ENCODE peak calls at places on chromosomes 12 and 14, in eight cellular contexts. One of them, this sample, is unnamed.

GRCh38 chr14:26163761-26164160 is 434.1 kb downstream of the NOVA1 start:
- DNase-seq in Daoy: peak; percentile 5
- DNase-seq in AG04450: no peak
- DNase-seq in MG63: no peak
- DNase-seq in colonic mucosa: no peak
- DNase-seq in Calu3: no peak
- DNase-seq in amniotic stem cell: no peak
- DNase-seq in effector memory CD4-positive, alpha-beta T cell: no peak
- DNase-seq in this sample: peak; percentile 52

GRCh38 chr14:21978184-21978998 is 304.8 kb upstream of the OR4E1 start:
- DNase-seq in Daoy: peak; percentile 66
- DNase-seq in AG04450: no peak
- DNase-seq in MG63: no peak
- DNase-seq in colonic mucosa: peak; percentile 34
- DNase-seq in Calu3: peak; percentile 59
- DNase-seq in amniotic stem cell: no peak
- DNase-seq in effector memory CD4-positive, alpha-beta T cell: no peak
- DNase-seq in this sample: no peak

GRCh38 chr12:104720346-104721064 is 237.6 kb downstream of the SLC41A2 start:
- DNase-seq in Daoy: no peak
- DNase-seq in AG04450: peak; percentile 13
- DNase-seq in MG63: no peak
- DNase-seq in colonic mucosa: peak; percentile 37
- DNase-seq in Calu3: no peak
- DNase-seq in amniotic stem cell: no peak
- DNase-seq in effector memory CD4-positive, alpha-beta T cell: peak; percentile 70
- DNase-seq in this sample: no peak

GRCh38 chr12:2649201-2650030 is 145.4 kb upstream of the FKBP4 start:
- DNase-seq in Daoy: no peak
- DNase-seq in AG04450: no peak
- DNase-seq in MG63: no peak
- DNase-seq in colonic mucosa: no peak
- DNase-seq in Calu3: no peak
- DNase-seq in amniotic stem cell: no peak
- DNase-seq in effector memory CD4-positive, alpha-beta T cell: no peak
- DNase-seq in this sample: no peak

GRCh38 chr12:67039995-67040860 is 228.9 kb upstream of the CAND1 start:
- DNase-seq in Daoy: no peak
- DNase-seq in AG04450: no peak
- DNase-seq in MG63: no peak
- DNase-seq in colonic mucosa: no peak
- DNase-seq in Calu3: no peak
- DNase-seq in amniotic stem cell: no peak
- DNase-seq in effector memory CD4-positive, alpha-beta T cell: no peak
- DNase-seq in this sample: no peak

GRCh38 chr12:96343347-96343954 is 56.8 kb downstream of the CDK17 start:
- DNase-seq in Daoy: no peak
- DNase-seq in AG04450: no peak
- DNase-seq in MG63: no peak
- DNase-seq in colonic mucosa: no peak
- DNase-seq in Calu3: no peak
- DNase-seq in amniotic stem cell: no peak
- DNase-seq in effector memory CD4-positive, alpha-beta T cell: no peak
- DNase-seq in this sample: no peak

GRCh38 chr12:1217191-1217949 is 226.3 kb downstream of the ERC1 start:
- DNase-seq in Daoy: peak; percentile 74
- DNase-seq in AG04450: no peak
- DNase-seq in MG63: no peak
- DNase-seq in colonic mucosa: peak; percentile 46
- DNase-seq in Calu3: peak; percentile 13
- DNase-seq in amniotic stem cell: peak; percentile 7
- DNase-seq in effector memory CD4-positive, alpha-beta T cell: no peak
- DNase-seq in this sample: peak; percentile 69

GRCh38 chr12:40980346-40981005 is 207.6 kb upstream of the PDZRN4 start:
- DNase-seq in Daoy: peak; percentile 33
- DNase-seq in AG04450: no peak
- DNase-seq in MG63: no peak
- DNase-seq in colonic mucosa: no peak
- DNase-seq in Calu3: no peak
- DNase-seq in amniotic stem cell: no peak
- DNase-seq in effector memory CD4-positive, alpha-beta T cell: no peak
- DNase-seq in this sample: no peak

GRCh38 chr14:75044322-75044721 is 6.9 kb downstream of the MLH3 start:
- DNase-seq in Daoy: peak; percentile 57
- DNase-seq in AG04450: no peak
- DNase-seq in MG63: no peak
- DNase-seq in colonic mucosa: no peak
- DNase-seq in Calu3: no peak
- DNase-seq in amniotic stem cell: no peak
- DNase-seq in effector memory CD4-positive, alpha-beta T cell: no peak
- DNase-seq in this sample: peak; percentile 47

GRCh38 chr12:2544213-2544612 is 250.6 kb upstream of the FKBP4 start:
- DNase-seq in Daoy: no peak
- DNase-seq in AG04450: no peak
- DNase-seq in MG63: no peak
- DNase-seq in colonic mucosa: no peak
- DNase-seq in Calu3: no peak
- DNase-seq in amniotic stem cell: no peak
- DNase-seq in effector memory CD4-positive, alpha-beta T cell: no peak
- DNase-seq in this sample: no peak

GRCh38 chr14:24418492-24418873 is 11.0 kb downstream of the CBLN3 start:
- DNase-seq in Daoy: no peak
- DNase-seq in AG04450: no peak
- DNase-seq in MG63: peak; percentile 81
- DNase-seq in colonic mucosa: peak; percentile 63
- DNase-seq in Calu3: no peak
- DNase-seq in amniotic stem cell: no peak
- DNase-seq in effector memory CD4-positive, alpha-beta T cell: no peak
- DNase-seq in this sample: no peak

GRCh38 chr14:78863143-78863542 is 693.0 kb downstream of the NRXN3 start:
- DNase-seq in Daoy: peak; percentile 2
- DNase-seq in AG04450: no peak
- DNase-seq in MG63: peak; percentile 6
- DNase-seq in colonic mucosa: peak; percentile 20
- DNase-seq in Calu3: peak; percentile 31
- DNase-seq in amniotic stem cell: no peak
- DNase-seq in effector memory CD4-positive, alpha-beta T cell: no peak
- DNase-seq in this sample: no peak

GRCh38 chr12:71014180-71014785 is 93.7 kb upstream of the PTPRR start:
- DNase-seq in Daoy: peak; percentile 39
- DNase-seq in AG04450: no peak
- DNase-seq in MG63: no peak
- DNase-seq in colonic mucosa: no peak
- DNase-seq in Calu3: peak; percentile 24
- DNase-seq in amniotic stem cell: no peak
- DNase-seq in effector memory CD4-positive, alpha-beta T cell: no peak
- DNase-seq in this sample: peak; percentile 21

This sample was measured in retinal pigment epithelial cell.